ENCODE peak calls at places on chromosomes 4 and X, in five cellular contexts. U, Z, B, X and D are unnamed samples.

GRCh38 chr4:10721616-10722015 is 37.0 kb upstream of the CLNK start:
- DNase-seq in U (no peak), X (no peak), Z (no peak), B (no peak), D (no peak)

GRCh38 chrX:16828126-16828908 is 41.8 kb downstream of the RBBP7 start:
- DNase-seq in X (peak; percentile 88), B (peak; percentile 59), U (no peak), Z (no peak), D (peak; percentile 88)

GRCh38 chrX:140866446-140866845 is 135.9 kb upstream of the SPANXB1 start:
- DNase-seq in Z (no peak), X (peak; percentile 5), B (no peak), U (no peak), D (no peak)

GRCh38 chr4:19224820-19225219 is 1026.9 kb upstream of the SLIT2 start:
- DNase-seq in B (peak; percentile 22), X (peak; percentile 66), Z (peak; percentile 52), U (no peak), D (peak; percentile 59)

GRCh38 chrX:24846551-24847170 is 152.9 kb downstream of the POLA1 start:
- DNase-seq in Z (no peak), B (no peak), X (peak; percentile 44), U (no peak), D (no peak)

GRCh38 chrX:23884427-23885024 is 23.2 kb downstream of the APOO start:
- DNase-seq in X (peak; percentile 80), U (no peak), Z (no peak), B (no peak), D (peak; percentile 48)

GRCh38 chrX:5876984-5877655 is 351.5 kb downstream of the NLGN4X start:
- DNase-seq in B (peak; percentile 1), X (peak; percentile 0), U (peak; percentile 21), Z (peak; percentile 75), D (peak; percentile 1)

GRCh38 chrX:154374361-154375155 is at the start of gene FLNA:
- DNase-seq in U (peak; percentile 58), X (no peak), B (no peak), Z (peak; percentile 68), D (no peak)

GRCh38 chr4:8591626-8592365 is 769 bp upstream of the CPZ start:
- DNase-seq in B (no peak), X (no peak), Z (no peak), U (no peak), D (no peak)

GRCh38 chr4:49032440-49033161 is 46.5 kb downstream of the CWH43 start:
- DNase-seq in B (no peak), X (peak; percentile 50), U (no peak), Z (no peak), D (peak; percentile 9)
- TF ChIP-seq CTCF in B (peak; percentile 55), X (peak; percentile 60), U (no peak), Z (peak; percentile 10), D (peak; percentile 51)

GRCh38 chrX:15594371-15594770 is 6.4 kb downstream of the ACE2 start:
- DNase-seq in Z (peak; percentile 21), X (peak; percentile 5), U (no peak), B (no peak), D (no peak)
- TF ChIP-seq CTCF in Z (no peak), X (peak; percentile 28), U (peak; percentile 28), B (no peak), D (peak; percentile 3)

GRCh38 chr4:153297116-153297515 is 47.4 kb upstream of the MND1 start:
- DNase-seq in U (no peak), B (no peak), Z (no peak), X (no peak), D (no peak)

GRCh38 chr4:153296424-153296823 is 48.1 kb upstream of the MND1 start:
- DNase-seq in Z (no peak), U (no peak), X (no peak), B (peak; percentile 11), D (peak; percentile 62)

GRCh38 chr4:153293675-153294057 is 50.8 kb upstream of the MND1 start:
- DNase-seq in Z (no peak), B (no peak), U (no peak), X (no peak), D (no peak)

GRCh38 chr4:153294631-153295030 is 49.9 kb upstream of the MND1 start:
- DNase-seq in B (no peak), Z (no peak), U (no peak), X (no peak), D (no peak)

GRCh38 chr4:153295131-153295755 is 49.2 kb upstream of the MND1 start:
- DNase-seq in U (no peak), X (no peak), B (no peak), Z (no peak), D (no peak)
- TF ChIP-seq CTCF in U (no peak), X (no peak), B (no peak), Z (no peak), D (no peak)

DNA sequence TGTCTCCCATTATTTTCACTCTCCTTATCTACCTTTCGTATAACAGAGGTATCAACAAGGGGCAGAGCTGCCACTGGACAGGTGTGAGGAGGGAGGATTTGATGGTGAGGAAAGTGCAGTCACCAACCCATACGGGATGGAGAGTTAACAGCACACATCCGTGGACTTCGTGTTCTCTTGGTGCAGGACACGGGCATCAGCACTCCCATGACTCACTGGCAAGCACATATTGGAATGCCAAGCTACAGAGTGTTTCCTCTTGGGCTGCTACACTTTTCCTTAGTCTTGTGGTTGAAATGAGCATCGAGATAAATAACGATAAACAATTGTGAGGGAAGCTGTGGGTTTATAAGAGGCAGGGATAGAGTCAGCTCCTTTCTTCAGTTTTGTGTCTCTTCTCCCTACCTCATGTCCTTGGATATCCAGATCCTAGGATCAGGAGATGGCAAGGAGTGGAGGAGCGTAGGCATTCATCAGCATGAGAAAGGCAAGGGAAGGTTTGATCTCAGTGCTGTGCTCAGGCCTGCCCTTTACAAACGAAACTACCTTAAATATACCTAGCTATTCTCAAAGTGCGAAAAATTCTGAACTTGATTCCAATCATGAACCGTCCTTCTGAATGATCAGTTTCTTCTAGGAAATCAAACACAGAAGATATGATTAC is 96.3 kb downstream of the ZNF827 start:
- DNase-seq in B (no peak), X (peak; percentile 61), U (no peak), Z (no peak), D (peak; percentile 32)
- TF ChIP-seq CTCF in B (no peak), X (no peak), U (no peak), Z (no peak), D (no peak)

GRCh38 chrX:87578978-87579377 is 61.4 kb downstream of the KLHL4 start:
- DNase-seq in X (peak; percentile 26), U (no peak), Z (no peak), B (no peak), D (no peak)
- TF ChIP-seq CTCF in X (peak; percentile 27), U (peak; percentile 40), Z (peak; percentile 29), B (no peak), D (peak; percentile 26)

GRCh38 chr4:86221076-86221475 is 138.8 kb downstream of the MAPK10 start:
- DNase-seq in Z (no peak), U (no peak), B (no peak), X (no peak), D (no peak)

GRCh38 chr4:86220137-86220536 is 139.7 kb downstream of the MAPK10 start:
- DNase-seq in Z (no peak), B (no peak), U (no peak), X (peak; percentile 85), D (peak; percentile 24)

GRCh38 chr4:86218721-86219481 is 141.0 kb downstream of the MAPK10 start:
- DNase-seq in U (no peak), X (peak; percentile 86), Z (no peak), B (no peak), D (peak; percentile 45)

GRCh38 chr4:86223472-86223871 is 136.4 kb downstream of the MAPK10 start:
- DNase-seq in U (no peak), Z (no peak), X (peak; percentile 71), B (no peak), D (peak; percentile 46)
- TF ChIP-seq CTCF in U (peak; percentile 47), Z (peak; percentile 70), X (peak; percentile 74), B (peak; percentile 69), D (peak; percentile 66)

DNA sequence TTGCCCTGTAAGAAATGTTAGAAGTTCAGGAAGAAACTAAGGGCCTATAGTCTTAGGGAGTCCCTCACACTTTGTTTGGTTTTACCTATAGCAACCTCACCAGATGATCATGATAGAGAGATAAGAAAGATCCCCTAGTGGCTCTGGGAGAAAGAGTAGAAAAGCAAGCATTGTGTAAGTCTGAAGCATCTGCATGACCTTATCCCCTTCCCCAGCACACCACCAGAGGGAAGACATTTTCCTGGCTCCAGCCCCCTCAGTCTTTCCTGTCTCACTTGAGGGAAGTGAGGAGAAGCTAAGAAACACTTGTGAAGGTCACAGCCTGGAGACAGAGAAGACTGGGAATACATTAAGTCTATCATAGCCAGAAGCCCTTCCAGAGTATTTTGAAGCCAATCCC is 154.0 kb downstream of the EVC2 start:
- DNase-seq in X (no peak), Z (no peak), U (no peak), B (no peak), D (no peak)
- TF ChIP-seq CTCF in X (no peak), Z (no peak), U (no peak), B (no peak), D (no peak)

DNA sequence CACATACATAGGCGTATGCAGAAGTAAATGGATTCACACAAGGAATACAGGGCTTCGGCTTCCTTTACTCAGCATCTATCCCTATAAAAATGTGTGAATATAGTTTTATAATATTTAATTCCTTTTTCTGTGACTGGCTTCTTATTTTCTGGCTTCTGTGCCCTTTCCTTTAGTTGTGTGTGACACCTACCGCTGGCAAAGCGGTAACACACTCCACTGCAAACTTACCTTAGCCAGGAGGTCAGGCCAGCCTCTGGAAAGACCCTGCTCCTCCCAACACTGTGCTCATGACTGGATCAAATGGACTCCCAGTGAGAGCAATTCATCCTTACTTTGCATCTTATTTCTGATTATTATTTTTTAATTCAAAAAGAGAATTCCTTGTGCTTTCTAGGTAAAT is 244.2 kb downstream of the ANK2 start:
- DNase-seq in X (no peak), B (no peak), U (no peak), Z (no peak), D (peak; percentile 23)
- TF ChIP-seq CTCF in X (peak; percentile 29), B (peak; percentile 54), U (no peak), Z (peak; percentile 11), D (peak; percentile 22)